ENCODE peak calls at places on chromosomes 6 and 20, in four cellular contexts. K is adrenal gland, W is transverse colon, R is astrocyte of the spinal cord. C is an unnamed sample.

GRCh38 chr20:46901638-46902037 is 7.0 kb downstream of the EYA2 start:
- DNase-seq in W (no peak), R (no peak), K (no peak), C (no peak)

GRCh38 chr6:44569931-44570385 is 182.5 kb downstream of the CDC5L start:
- DNase-seq in K (peak), W (peak), R (peak), C (no peak)

GRCh38 chr6:40148882-40149573 is 214.8 kb upstream of the MOCS1 start:
- DNase-seq in R (no peak), W (no peak), K (no peak), C (peak)

GRCh38 chr6:134421496-134421895 is 103.6 kb upstream of the SGK1 start:
- DNase-seq in K (no peak), W (no peak), R (peak), C (no peak)

GRCh38 chr6:44234101-44235090 is 11.0 kb downstream of the SLC29A1 start:
- DNase-seq in W (peak), K (peak), R (peak), C (no peak)

GRCh38 chr6:119483936-119484335 is 134.4 kb upstream of the MAN1A1 start:
- DNase-seq in W (no peak), R (no peak), K (no peak), C (no peak)

GRCh38 chr6:17491416-17492142 is 98.2 kb downstream of the CAP2 start:
- DNase-seq in W (no peak), K (no peak), R (no peak), C (no peak)

GRCh38 chr6:79353226-79353625 is 118.7 kb upstream of the HMGN3 start:
- DNase-seq in W (no peak), R (no peak), K (no peak), C (no peak)

GRCh38 chr6:154511735-154512097 is 1.2 kb upstream of the CNKSR3 start:
- DNase-seq in R (no peak), K (no peak), W (no peak), C (no peak)

GRCh38 chr6:3748208-3748701 is 3.3 kb downstream of the PXDC1 start:
- DNase-seq in K (peak), W (peak), R (peak), C (no peak)

GRCh38 chr20:38049800-38050199 is 16.3 kb downstream of the RPRD1B start:
- DNase-seq in W (no peak), K (no peak), R (peak), C (no peak)

GRCh38 chr20:23492292-23492691 is 1.4 kb downstream of the CST8 start:
- DNase-seq in R (no peak), K (no peak), W (no peak), C (no peak)

GRCh38 chr20:63090682-63091571 is 84.2 kb upstream of the BHLHE23 start:
- DNase-seq in K (no peak), R (no peak), W (peak), C (no peak)

GRCh38 chr6:88562737-88563625 is 396.8 kb upstream of the CNR1 start:
- DNase-seq in R (no peak), W (no peak), K (no peak), C (no peak)

GRCh38 chr6:35804996-35805736 is at the start of gene LHFPL5:
- DNase-seq in W (peak), K (no peak), R (peak), C (no peak)

GRCh38 chr6:149211046-149211571 is 106.4 kb upstream of the TAB2 start:
- DNase-seq in W (no peak), K (no peak), R (no peak), C (no peak)

GRCh38 chr20:62389601-62390087 is 2.7 kb downstream of the RPS21 start:
- DNase-seq in K (no peak), W (no peak), R (no peak), C (no peak)

GRCh38 chr20:56358600-56359211 is at the start of gene FAM210B:
- DNase-seq in R (peak), K (peak), W (peak), C (peak)

GRCh38 chr6:118565317-118565960 is 17.3 kb downstream of the PLN start:
- DNase-seq in K (no peak), W (no peak), R (no peak), C (peak)

GRCh38 chr6:41887355-41887754 is 7.8 kb downstream of the USP49 start:
- DNase-seq in R (no peak), W (no peak), K (no peak), C (no peak)

GRCh38 chr6:128519132-128519930 is 1.1 kb downstream of the PTPRK start:
- DNase-seq in R (peak), K (peak), W (peak), C (no peak)

GRCh38 chr6:136208783-136209182 is 41.3 kb downstream of the MTFR2 start:
- DNase-seq in R (no peak), K (no peak), W (no peak), C (no peak)

GRCh38 chr20:742156-742555 is 26.1 kb downstream of the SLC52A3 start:
- DNase-seq in K (no peak), W (no peak), R (no peak), C (no peak)

GRCh38 chr20:50120935-50121693 is 8.2 kb upstream of the UBE2V1 start:
- DNase-seq in K (peak), R (peak), W (peak), C (no peak)

GRCh38 chr6:166439366-166440091 is 56.8 kb upstream of the MPC1 start:
- DNase-seq in W (no peak), K (peak), R (no peak), C (no peak)

GRCh38 chr6:89034586-89035251 is 45.8 kb upstream of the PNRC1 start:
- DNase-seq in R (peak), K (peak), W (no peak), C (no peak)

GRCh38 chr20:47189060-47189459 is 167.4 kb downstream of the ZMYND8 start:
- DNase-seq in K (no peak), W (no peak), R (no peak), C (no peak)

GRCh38 chr20:47865912-47866311 is 80.6 kb upstream of the SULF2 start:
- DNase-seq in W (no peak), K (no peak), R (no peak), C (no peak)

GRCh38 chr20:36478137-36478905 is 63.0 kb upstream of the MYL9 start:
- DNase-seq in W (no peak), K (no peak), R (no peak), C (no peak)

DNA sequence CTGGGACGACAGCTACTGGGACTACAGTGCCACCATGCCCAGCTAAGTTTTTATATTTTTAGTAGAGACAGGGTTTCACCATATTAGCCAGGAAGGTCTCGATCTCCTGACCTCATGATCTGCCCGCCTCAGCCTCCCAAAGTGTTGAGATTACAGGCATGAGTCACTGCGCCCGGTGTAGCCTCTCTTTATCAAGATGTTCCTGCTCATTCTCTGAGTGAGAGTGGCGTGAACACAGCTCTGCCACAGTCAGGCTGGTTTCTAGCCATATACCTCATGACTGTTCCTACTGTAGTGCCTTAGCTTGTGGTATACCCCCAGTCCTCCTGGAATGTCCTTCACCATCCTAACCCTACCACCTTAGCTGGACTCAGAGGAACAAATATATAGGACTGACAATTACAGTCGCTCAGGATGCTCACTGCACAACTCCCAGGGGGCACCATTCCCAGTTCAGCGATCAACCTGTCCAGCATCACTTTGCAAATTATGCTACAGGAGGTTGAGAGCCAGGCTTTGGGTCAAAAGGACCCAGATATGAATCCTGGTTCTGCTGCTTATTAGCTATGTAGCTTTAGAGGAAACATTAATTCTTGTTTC is 86.3 kb downstream of the CHMP4B start:
- DNase-seq in W (no peak), K (no peak), R (no peak), C (no peak)
- TF ChIP-seq CTCF in W (no peak), K (no peak), R (no peak), C (peak)

GRCh38 chr6:117550078-117550600 is 52.2 kb downstream of the GOPC start:
- DNase-seq in W (no peak), K (no peak), R (no peak), C (no peak)

GRCh38 chr6:117547688-117548621 is 54.4 kb downstream of the GOPC start:
- DNase-seq in W (peak), K (peak), R (peak), C (no peak)

GRCh38 chr6:117550618-117551242 is 51.6 kb downstream of the GOPC start:
- DNase-seq in K (no peak), R (no peak), W (no peak), C (no peak)

GRCh38 chr6:117549606-117550005 is 52.7 kb downstream of the GOPC start:
- DNase-seq in R (no peak), W (no peak), K (no peak), C (no peak)

GRCh38 chr6:117548797-117549301 is 53.5 kb downstream of the GOPC start:
- DNase-seq in R (peak), K (no peak), W (no peak), C (no peak)
- H3K4me3 ChIP-seq in R (peak), K (no peak), W (peak), C (no peak)

DNA sequence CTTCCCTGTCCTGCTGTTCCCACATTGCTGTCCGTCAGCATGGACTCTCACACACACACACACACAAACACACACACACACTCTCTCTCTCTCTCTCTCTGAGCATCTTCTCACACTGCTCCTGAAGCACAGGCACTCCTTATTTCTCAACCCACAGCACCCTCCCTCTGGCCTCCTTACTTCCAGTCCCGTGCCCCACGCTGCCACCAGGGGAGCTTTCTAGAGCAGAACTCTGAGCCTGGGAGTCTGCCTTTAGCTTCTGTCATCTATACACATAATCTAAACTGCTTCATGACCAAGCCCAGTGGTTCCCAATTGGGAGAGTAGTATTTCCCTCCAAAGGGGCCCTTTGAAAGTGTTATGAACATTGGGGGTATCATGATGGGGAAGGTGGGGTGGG is 29.1 kb downstream of the HECA start:
- DNase-seq in K (no peak), R (no peak), W (no peak), C (no peak)
- TF ChIP-seq CTCF in K (no peak), R (no peak), W (no peak), C (no peak)

GRCh38 chr6:139679516-139680179 is 305.2 kb upstream of the CITED2 start:
- DNase-seq in R (peak), K (no peak), W (no peak), C (no peak)

GRCh38 chr6:139680819-139681218 is 306.4 kb upstream of the CITED2 start:
- DNase-seq in K (no peak), W (no peak), R (no peak), C (no peak)

DNA sequence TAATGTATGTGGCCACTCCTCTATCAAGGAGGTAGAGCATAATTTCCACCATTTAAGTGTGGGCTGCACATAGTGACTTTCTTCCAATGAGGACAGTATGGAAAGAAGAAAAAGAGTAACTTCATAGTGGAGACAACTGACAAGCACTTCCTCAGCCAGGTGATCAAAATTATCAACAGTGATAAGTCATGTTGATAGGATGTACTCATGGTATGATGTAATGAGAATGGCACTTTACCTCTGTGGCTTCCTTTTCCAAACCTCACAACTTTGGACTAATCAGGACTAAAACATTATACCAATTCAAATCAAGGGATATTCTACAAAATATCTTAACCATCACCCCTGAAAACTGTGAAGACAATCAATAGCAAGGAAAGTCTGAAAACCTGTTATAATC is 302.3 kb upstream of the CITED2 start:
- DNase-seq in K (no peak), R (no peak), W (no peak), C (no peak)
- H3K4me3 ChIP-seq in K (no peak), R (no peak), W (no peak), C (no peak)

GRCh38 chr20:31903630-31904386 is 33.4 kb downstream of the TTLL9 start:
- DNase-seq in W (no peak), K (no peak), R (no peak), C (no peak)
- TF ChIP-seq CTCF in W (no peak), K (no peak), R (no peak), C (no peak)

DNA sequence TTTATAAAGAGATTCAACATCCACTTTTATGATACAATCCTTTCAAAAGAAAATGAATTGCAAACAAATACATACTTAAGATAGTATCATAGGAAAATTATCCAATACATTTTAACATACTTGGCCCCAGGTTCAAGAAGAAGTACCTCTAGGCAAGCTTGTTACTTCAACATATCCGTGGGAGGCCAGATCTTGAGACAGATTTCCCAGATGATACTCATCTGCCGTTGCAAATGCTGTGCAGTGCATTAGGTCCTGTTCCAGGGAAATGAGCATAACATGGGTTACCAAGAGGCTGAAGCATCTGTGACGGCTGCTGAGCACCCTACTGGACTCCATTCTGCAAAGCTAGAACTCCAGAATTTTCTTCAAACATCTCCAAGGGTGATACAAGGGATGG is 15.6 kb downstream of the RMND1 start:
- DNase-seq in R (no peak), K (no peak), W (no peak), C (no peak)
- H3K4me3 ChIP-seq in R (no peak), K (no peak), W (no peak), C (no peak)

GRCh38 chr6:90574610-90575009 is 12.3 kb downstream of the MAP3K7 start:
- DNase-seq in W (no peak), R (peak), K (no peak), C (no peak)
- TF ChIP-seq CTCF in W (no peak), R (peak), K (no peak), C (no peak)

GRCh38 chr6:113306552-113307145 is 550.5 kb upstream of the MARCKS start:
- DNase-seq in K (peak), W (peak), R (no peak), C (peak)

GRCh38 chr6:113299526-113299925 is 557.6 kb upstream of the MARCKS start:
- DNase-seq in R (no peak), W (no peak), K (no peak), C (no peak)

GRCh38 chr6:113301651-113302050 is 555.5 kb upstream of the MARCKS start:
- DNase-seq in K (no peak), W (no peak), R (no peak), C (no peak)
- H3K4me3 ChIP-seq in K (no peak), W (no peak), R (no peak), C (no peak)

DNA sequence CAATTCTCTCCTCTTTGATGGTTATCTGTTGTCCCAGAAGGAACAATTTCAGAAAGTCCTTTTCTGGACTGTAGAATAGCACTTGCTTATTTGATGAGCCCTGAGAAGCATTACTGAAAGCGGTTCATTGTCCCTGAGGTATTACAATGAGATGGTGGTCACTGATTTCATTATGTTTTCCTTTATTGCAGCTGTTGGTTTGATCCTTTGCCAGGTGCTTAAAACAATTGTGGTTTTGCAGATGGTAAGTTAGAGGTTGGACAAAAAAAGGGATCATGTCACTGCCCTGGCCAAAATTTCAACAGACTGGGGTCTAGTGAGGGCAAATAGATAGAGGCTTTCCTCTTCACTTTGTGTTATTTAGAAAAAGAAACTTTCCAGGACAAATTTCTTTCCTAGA is 61.9 kb downstream of the ESR1 start:
- DNase-seq in K (no peak), R (no peak), W (no peak), C (no peak)
- TF ChIP-seq CTCF in K (no peak), R (no peak), W (no peak), C (no peak)

C was measured in GM12864.